ENCODE peak calls at places on chromosome 22, in eight cellular contexts. J is pancreas; Z is glomerular endothelial cell; E is central memory CD4-positive, alpha-beta T cell; I is T1000; A is body of pancreas; S is RPMI8226; T is stimulated activated CD4-positive, alpha-beta T cell treated with anti-CD3 and anti-CD28 coated beads, Interleukin-12 subunit alpha, Interleukin-12 subunit beta, amount 100 ng/mL, for 24 hours. R is an unnamed sample.

GRCh38 chr22:39488563-39489083 is 13.5 kb upstream of the MIEF1 start:
- DNase-seq in J (no peak), Z (no peak), E (no peak), I (no peak), A (no peak), S (no peak), T (no peak), R (no peak)

GRCh38 chr22:41094036-41094435 is 1.6 kb downstream of the EP300 start:
- DNase-seq in J (no peak), Z (no peak), E (no peak), I (no peak), A (no peak), S (peak), T (no peak), R (no peak)

GRCh38 chr22:50503475-50504145 is 3.9 kb downstream of the LMF2 start:
- DNase-seq in J (no peak), Z (no peak), E (no peak), I (no peak), A (no peak), S (no peak), T (no peak), R (no peak)

GRCh38 chr22:38867496-38868285 is 4.3 kb downstream of the CBX6 start:
- DNase-seq in J (no peak), Z (no peak), E (no peak), I (no peak), A (no peak), S (no peak), T (no peak), R (no peak)

GRCh38 chr22:35215993-35216392 is 41.3 kb upstream of the HMGXB4 start:
- DNase-seq in J (no peak), Z (no peak), E (no peak), I (no peak), A (no peak), S (no peak), T (no peak), R (no peak)

GRCh38 chr22:35870517-35871275 is 153.0 kb downstream of the APOL5 start:
- DNase-seq in J (no peak), Z (no peak), E (no peak), I (no peak), A (no peak), S (no peak), T (no peak), R (no peak)

GRCh38 chr22:50260801-50261614 is 475 bp downstream of the MAPK12 start:
- DNase-seq in J (no peak), Z (no peak), E (no peak), I (no peak), A (no peak), S (peak), T (no peak), R (peak)

GRCh38 chr22:46090631-46091201 is 59.6 kb upstream of the PPARA start:
- DNase-seq in J (no peak), Z (no peak), E (no peak), I (peak), A (no peak), S (no peak), T (no peak), R (no peak)

GRCh38 chr22:29224859-29225410 is 19.2 kb downstream of the EMID1 start:
- DNase-seq in J (no peak), Z (no peak), E (no peak), I (no peak), A (no peak), S (no peak), T (no peak), R (no peak)

GRCh38 chr22:37163618-37164534 is 14.2 kb upstream of the IL2RB start:
- DNase-seq in J (no peak), Z (no peak), E (peak), I (no peak), A (no peak), S (no peak), T (peak), R (no peak)

GRCh38 chr22:31212783-31213626 is 907 bp downstream of the LIMK2 start:
- DNase-seq in J (no peak), Z (no peak), E (no peak), I (no peak), A (no peak), S (peak), T (no peak), R (no peak)

R was measured in NCI-H1105.